ENCODE peak calls at places on chromosome 17, in four cellular contexts. M, D, Z and N are unnamed samples.

GRCh38 chr17:45948881-45949624 is 50.0 kb upstream of the STH start:
- DNase-seq in Z (peak; percentile 68), M (no peak), D (no peak), N (peak; percentile 49)

GRCh38 chr17:50072925-50073324 is 17.0 kb downstream of the ITGA3 start:
- DNase-seq in M (no peak), D (no peak), Z (peak; percentile 57), N (no peak)

GRCh38 chr17:41772218-41772585 is 14.3 kb downstream of the JUP start:
- DNase-seq in Z (no peak), M (no peak), D (no peak), N (no peak)

GRCh38 chr17:20999841-21000532 is 42.8 kb downstream of the USP22 start:
- DNase-seq in M (no peak), Z (no peak), D (no peak), N (no peak)

GRCh38 chr17:45410144-45411091 is 22.3 kb downstream of the ARHGAP27 start:
- DNase-seq in Z (no peak), D (no peak), M (no peak), N (no peak)

GRCh38 chr17:36850794-36851193 is 86.5 kb upstream of the LHX1 start:
- DNase-seq in Z (peak; percentile 53), M (no peak), D (no peak), N (peak; percentile 77)

GRCh38 chr17:48134912-48135480 is 27.4 kb downstream of the SNX11 start:
- DNase-seq in D (no peak), M (no peak), Z (no peak), N (no peak)

GRCh38 chr17:74759243-74759801 is 10.9 kb downstream of the NHERF1 start:
- DNase-seq in Z (no peak), M (no peak), D (no peak), N (no peak)

GRCh38 chr17:81877569-81877968 is 6.4 kb upstream of the ARHGDIA start:
- DNase-seq in M (no peak), D (no peak), Z (no peak), N (no peak)

GRCh38 chr17:39486242-39486641 is 25.0 kb downstream of the CDK12 start:
- DNase-seq in Z (peak; percentile 30), M (peak; percentile 83), D (no peak), N (peak; percentile 66)
- H3K4me3 ChIP-seq in Z (no peak overlapping the region), M (no peak overlapping the region), D (no peak overlapping the region), N (no peak overlapping the region)

DNA sequence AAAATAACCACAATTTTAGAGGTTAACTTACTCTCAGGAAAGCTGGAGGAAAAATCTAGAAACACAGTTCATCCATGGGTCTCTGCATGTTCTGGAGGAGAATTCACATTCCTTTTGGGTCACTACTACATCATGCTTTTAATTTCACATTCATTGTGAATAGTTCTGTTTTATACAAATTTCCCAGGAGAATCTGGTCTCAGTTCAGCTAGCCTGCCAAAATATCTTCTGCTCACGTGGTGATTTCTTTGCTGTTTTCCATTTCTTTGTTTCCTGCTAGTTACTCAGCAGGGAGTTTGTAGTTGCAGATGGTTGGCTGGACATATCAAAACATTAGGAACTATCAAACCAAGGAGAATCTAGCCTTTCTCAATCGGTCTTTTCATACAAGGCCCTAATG is at the start of gene ABCA9:
- DNase-seq in Z (peak; percentile 79), M (peak; percentile 40), D (peak; percentile 42), N (peak; percentile 95)
- H3K4me3 ChIP-seq in Z (no peak within 1 kb of the TSS), M (no peak within 1 kb of the TSS), D (no peak within 1 kb of the TSS), N (peak within 1 kb of the TSS; percentile 24)

GRCh38 chr17:64502021-64502420 is 4.1 kb downstream of the DDX5 start:
- DNase-seq in D (no peak), M (no peak), Z (no peak), N (no peak)
- H3K4me3 ChIP-seq in D (no peak overlapping the region), M (no peak overlapping the region), Z (no peak overlapping the region), N (no peak overlapping the region)

DNA sequence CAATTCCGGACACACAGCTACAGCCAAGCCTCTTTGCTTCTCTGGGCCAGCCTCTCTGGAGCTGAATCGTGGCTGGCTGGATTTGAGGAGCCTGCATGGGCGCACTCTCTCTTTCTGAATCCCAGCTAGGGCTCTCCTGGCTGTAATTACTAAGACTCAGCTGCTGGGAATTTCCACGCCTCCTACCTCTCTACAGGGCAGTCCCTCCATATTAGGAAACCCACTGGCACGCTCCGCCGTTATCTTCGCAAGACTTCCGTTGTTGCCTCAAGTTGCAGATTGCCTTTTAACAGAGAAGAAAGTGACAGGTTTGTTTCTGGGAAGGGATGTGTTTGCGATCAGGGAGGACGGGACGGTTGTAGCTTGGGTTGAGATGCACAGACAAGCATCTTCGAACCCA is 188.4 kb upstream of the NLRP1 start:
- DNase-seq in D (no peak), Z (no peak), M (no peak), N (no peak)
- H3K4me3 ChIP-seq in D (no peak overlapping the region), Z (no peak overlapping the region), M (no peak overlapping the region), N (no peak overlapping the region)

GRCh38 chr17:31559647-31560501 is 168.4 kb downstream of the RAB11FIP4 start:
- DNase-seq in M (no peak), Z (peak; percentile 33), D (no peak), N (no peak)
- H3K4me3 ChIP-seq in M (peak overlapping the region; percentile 96), Z (peak overlapping the region; percentile 74), D (peak overlapping the region; percentile 84), N (peak overlapping the region; percentile 90)

DNA sequence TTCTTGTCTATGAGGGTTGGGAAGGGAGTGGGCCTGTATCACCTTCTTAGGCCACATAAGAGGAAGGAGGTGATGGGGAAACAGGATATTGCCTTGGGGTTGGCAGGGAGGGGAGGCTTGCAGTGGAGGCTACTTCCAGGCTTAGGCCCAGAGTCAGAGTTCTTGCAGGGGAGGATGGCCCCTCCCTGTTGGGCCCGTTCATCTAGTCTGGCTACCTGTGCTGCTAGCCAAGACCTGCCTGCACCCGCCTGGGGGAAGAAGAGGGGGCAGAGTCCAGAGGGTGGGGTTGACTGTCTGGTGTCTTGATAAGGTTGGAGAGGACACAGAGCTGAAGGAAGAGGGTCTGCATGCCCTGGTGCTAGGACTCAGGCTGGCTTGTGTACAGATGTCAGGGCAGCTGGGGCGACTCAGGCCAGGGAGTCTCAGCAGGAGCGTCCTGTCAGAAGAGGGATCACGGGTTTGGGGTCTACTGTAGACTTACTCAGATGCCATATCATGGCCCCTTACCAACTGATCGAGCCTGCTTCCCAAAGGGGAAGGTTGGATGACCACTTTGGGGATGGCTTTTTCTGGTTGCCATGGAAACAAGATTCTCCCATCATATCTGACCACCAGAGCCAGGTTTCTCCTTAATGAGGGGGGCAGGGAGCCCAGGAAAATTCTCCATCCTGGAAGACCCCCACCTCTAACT is 5.3 kb downstream of the KDM6B start:
- DNase-seq in M (no peak), Z (peak; percentile 20), D (no peak), N (no peak)
- H3K4me3 ChIP-seq in M (peak overlapping the region; percentile 39), Z (peak overlapping the region; percentile 80), D (peak overlapping the region; percentile 83), N (no peak overlapping the region)

DNA sequence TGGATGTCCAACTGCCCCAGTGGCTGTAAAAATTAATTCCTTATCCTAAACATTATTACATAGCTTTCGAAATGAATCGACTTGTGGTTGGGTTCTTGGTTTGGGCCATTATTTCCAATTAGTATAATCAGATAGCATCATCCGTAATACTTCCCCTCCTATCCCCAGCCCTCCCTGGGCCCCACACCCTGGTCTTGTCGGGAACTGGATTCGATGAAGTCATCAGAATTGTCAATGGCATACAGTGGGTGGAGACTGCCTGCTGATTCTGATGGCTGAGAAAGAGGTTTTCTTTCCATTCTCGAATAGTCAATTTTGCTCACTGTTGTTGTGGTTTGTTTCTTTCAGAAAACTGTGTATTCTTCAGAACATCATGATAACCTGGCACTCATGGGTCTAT is 395.1 kb downstream of the SEC14L1 start:
- DNase-seq in Z (no peak), D (no peak), M (no peak), N (no peak)
- H3K4me3 ChIP-seq in Z (no peak overlapping the region), D (no peak overlapping the region), M (no peak overlapping the region), N (no peak overlapping the region)

GRCh38 chr17:7225711-7226331 is 6.1 kb downstream of the ACADVL start:
- DNase-seq in Z (no peak), M (no peak), D (no peak), N (no peak)
- H3K4me3 ChIP-seq in Z (no peak overlapping the region), M (no peak overlapping the region), D (no peak overlapping the region), N (no peak overlapping the region)

DNA sequence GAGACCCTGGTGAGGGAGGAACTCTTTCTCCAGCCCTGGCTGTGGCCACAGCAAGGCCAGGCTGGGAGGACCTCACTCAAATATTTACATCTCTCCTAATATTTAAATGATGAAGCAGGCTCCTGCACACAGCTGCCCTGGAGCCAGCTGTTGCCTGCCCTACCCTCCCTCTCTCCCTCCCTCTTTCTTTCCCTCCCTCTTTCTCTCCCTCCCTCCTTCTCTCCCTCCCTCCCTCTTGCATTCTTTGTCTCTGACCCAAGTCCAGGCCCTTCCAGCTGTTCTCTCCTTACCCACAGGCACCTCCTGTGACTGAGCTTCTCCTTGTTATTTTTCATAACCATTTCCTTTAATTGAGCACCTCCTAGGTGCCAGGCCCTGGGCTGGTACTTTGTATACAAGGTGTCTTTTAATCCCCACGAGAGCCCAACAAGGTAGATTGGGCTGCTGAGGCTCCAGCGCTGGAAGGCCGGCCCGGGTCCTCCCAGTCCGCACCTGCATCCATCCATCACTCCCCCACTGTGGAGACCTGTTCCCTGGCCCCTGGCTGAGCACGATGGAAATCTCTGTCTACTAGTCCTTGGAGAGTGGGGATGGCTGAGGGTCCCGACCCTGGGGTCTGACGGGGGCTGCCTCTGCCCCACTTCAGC is 242.3 kb downstream of the SEC14L1 start:
- DNase-seq in D (no peak), Z (peak; percentile 86), M (no peak), N (peak; percentile 75)
- H3K4me3 ChIP-seq in D (no peak overlapping the region), Z (no peak overlapping the region), M (no peak overlapping the region), N (no peak overlapping the region)